ENCODE peak calls at places on chromosomes 1 and 21, in six cellular contexts. K, R, B, H, S and P are unnamed samples.

GRCh38 chr1:6691507-6691906 is 10.1 kb downstream of the DNAJC11 start:
- DNase-seq in K (no peak), R (no peak), B (no peak), H (no peak), S (no peak), P (no peak)

GRCh38 chr1:52403566-52404115 is 582 bp downstream of the ORC1 start:
- DNase-seq in K (peak; percentile 80), R (peak; percentile 41), B (peak; percentile 63), H (peak; percentile 61), S (no peak), P (peak; percentile 71)

GRCh38 chr1:220271706-220272046 is 577 bp downstream of the RAB3GAP2 start:
- DNase-seq in K (no peak), R (peak; percentile 0), B (peak; percentile 32), H (peak; percentile 30), S (no peak), P (no peak)

GRCh38 chr1:17276568-17276967 is 27.7 kb downstream of the PADI3 start:
- DNase-seq in K (no peak), R (peak; percentile 10), B (no peak), H (no peak), S (no peak), P (no peak)

GRCh38 chr21:32794643-32795042 is 23.1 kb upstream of the PAXBP1 start:
- DNase-seq in K (no peak), R (no peak), B (no peak), H (no peak), S (no peak), P (no peak)

GRCh38 chr21:34968414-34969333 is 80.4 kb downstream of the RUNX1 start:
- DNase-seq in K (peak; percentile 75), R (no peak), B (no peak), H (no peak), S (no peak), P (no peak)

GRCh38 chr21:45996311-45997204 is 15.0 kb downstream of the COL6A1 start:
- DNase-seq in K (peak; percentile 0), R (no peak), B (no peak), H (no peak), S (peak; percentile 66), P (no peak)

GRCh38 chr1:65554829-65555228 is 134.4 kb downstream of the LEPR start:
- DNase-seq in K (no peak), R (no peak), B (peak; percentile 53), H (no peak), S (no peak), P (no peak)

GRCh38 chr1:118300808-118301207 is 115.8 kb upstream of the SPAG17 start:
- DNase-seq in K (no peak), R (no peak), B (no peak), H (peak; percentile 23), S (no peak), P (peak; percentile 78)

GRCh38 chr1:94646786-94647555 is 105.4 kb upstream of the F3 start:
- DNase-seq in K (no peak), R (no peak), B (no peak), H (no peak), S (no peak), P (no peak)

GRCh38 chr21:36504067-36505058 is 24.4 kb upstream of the CLDN14 start:
- DNase-seq in K (peak; percentile 52), R (peak; percentile 23), B (peak; percentile 30), H (peak; percentile 50), S (no peak), P (peak; percentile 51)

GRCh38 chr1:30609336-30610280 is 113.8 kb downstream of the MATN1 start:
- DNase-seq in K (no peak), R (no peak), B (no peak), H (no peak), S (no peak), P (no peak)

GRCh38 chr1:71792264-71792663 is 490.1 kb downstream of the NEGR1 start:
- DNase-seq in K (no peak), R (no peak), B (no peak), H (no peak), S (no peak), P (no peak)

GRCh38 chr1:167722152-167722869 is 529 bp downstream of the MPZL1 start:
- DNase-seq in K (peak; percentile 32), R (peak; percentile 49), B (peak; percentile 75), H (peak; percentile 53), S (peak; percentile 75), P (peak; percentile 82)

GRCh38 chr1:39154553-39155361 is 49.7 kb upstream of the MACF1 start:
- DNase-seq in K (no peak), R (no peak), B (no peak), H (no peak), S (peak; percentile 86), P (peak; percentile 35)

GRCh38 chr1:218660678-218661053 is 315.5 kb downstream of the TGFB2 start:
- DNase-seq in K (no peak), R (no peak), B (no peak), H (no peak), S (no peak), P (no peak)

GRCh38 chr1:219701453-219701852 is 88.5 kb upstream of the ZC3H11B start:
- DNase-seq in K (no peak), R (no peak), B (no peak), H (no peak), S (no peak), P (no peak)

GRCh38 chr1:235074335-235075120 is 54.1 kb downstream of the TOMM20 start:
- DNase-seq in K (peak; percentile 80), R (peak; percentile 82), B (peak; percentile 70), H (no peak), S (peak; percentile 77), P (no peak)

GRCh38 chr1:92291372-92291999 is 7.3 kb downstream of the GLMN start:
- DNase-seq in K (no peak), R (peak; percentile 29), B (peak; percentile 52), H (peak; percentile 50), S (no peak), P (peak; percentile 78)

GRCh38 chr1:94863297-94863911 is 43.2 kb downstream of the SLC44A3 start:
- DNase-seq in K (no peak), R (no peak), B (peak; percentile 58), H (no peak), S (no peak), P (no peak)

GRCh38 chr1:19169642-19170041 is 40.4 kb downstream of the UBR4 start:
- DNase-seq in K (no peak), R (no peak), B (no peak), H (no peak), S (no peak), P (no peak)

GRCh38 chr1:207867136-207868081 is 43.5 kb downstream of the CD34 start:
- DNase-seq in K (peak; percentile 45), R (no peak), B (no peak), H (no peak), S (peak; percentile 85), P (no peak)

GRCh38 chr1:147494998-147495580 is 46.2 kb upstream of the BCL9 start:
- DNase-seq in K (peak; percentile 83), R (peak; percentile 69), B (peak; percentile 82), H (peak; percentile 87), S (peak; percentile 88), P (peak; percentile 93)

GRCh38 chr1:168236836-168237611 is 11.2 kb downstream of the SFT2D2 start:
- DNase-seq in K (peak; percentile 43), R (no peak), B (no peak), H (no peak), S (no peak), P (no peak)

GRCh38 chr21:16624468-16625102 is 888.3 kb upstream of the CXADR start:
- DNase-seq in K (no peak), R (no peak), B (no peak), H (peak; percentile 37), S (no peak), P (peak; percentile 43)

GRCh38 chr1:67306547-67306946 is 1.1 kb upstream of the IL12RB2 start:
- DNase-seq in K (no peak), R (no peak), B (no peak), H (no peak), S (no peak), P (no peak)

GRCh38 chr1:201590474-201590873 is 51.5 kb downstream of the NAV1 start:
- DNase-seq in K (no peak), R (no peak), B (no peak), H (no peak), S (peak; percentile 62), P (no peak)

GRCh38 chr1:234538930-234539649 is 60.1 kb upstream of the TARBP1 start:
- DNase-seq in K (no peak), R (no peak), B (no peak), H (no peak), S (peak; percentile 80), P (no peak)

GRCh38 chr1:225896937-225897549 is 8.1 kb upstream of the LEFTY1 start:
- DNase-seq in K (peak; percentile 85), R (no peak), B (peak; percentile 15), H (no peak), S (no peak), P (no peak)

GRCh38 chr1:201346337-201346939 is 31.0 kb downstream of the TNNT2 start:
- DNase-seq in K (peak; percentile 21), R (peak; percentile 27), B (peak; percentile 54), H (peak; percentile 63), S (no peak), P (peak; percentile 72)

GRCh38 chr21:35035581-35035980 is 13.5 kb downstream of the RUNX1 start:
- DNase-seq in K (peak; percentile 39), R (no peak), B (no peak), H (no peak), S (no peak), P (no peak)

GRCh38 chr1:6302568-6302967 is 41.7 kb upstream of the GPR153 start:
- DNase-seq in K (no peak), R (no peak), B (no peak), H (no peak), S (no peak), P (no peak)

GRCh38 chr1:163673756-163674155 is 352.0 kb downstream of the NUF2 start:
- DNase-seq in K (no peak), R (no peak), B (no peak), H (no peak), S (no peak), P (peak; percentile 96)

GRCh38 chr1:153612755-153613331 is at the start of gene S100A16:
- DNase-seq in K (no peak), R (no peak), B (no peak), H (no peak), S (peak; percentile 93), P (no peak)

GRCh38 chr1:59985901-59986735 is 59.5 kb upstream of the CYP2J2 start:
- DNase-seq in K (no peak), R (no peak), B (peak; percentile 7), H (no peak), S (no peak), P (peak; percentile 50)

GRCh38 chr1:204150702-204151561 is 912 bp downstream of the ETNK2 start:
- DNase-seq in K (peak; percentile 31), R (no peak), B (peak; percentile 31), H (peak; percentile 44), S (no peak), P (peak; percentile 62)

GRCh38 chr1:47697616-47698335 is 259.9 kb downstream of the FOXD2 start:
- DNase-seq in K (no peak), R (no peak), B (no peak), H (no peak), S (peak; percentile 13), P (no peak)

GRCh38 chr1:229040630-229041358 is 230.1 kb upstream of the RAB4A start:
- DNase-seq in K (no peak), R (no peak), B (no peak), H (no peak), S (no peak), P (no peak)

GRCh38 chr1:201593200-201593828 is 54.4 kb downstream of the NAV1 start:
- DNase-seq in K (no peak), R (no peak), B (peak; percentile 49), H (no peak), S (peak; percentile 93), P (no peak)